ENCODE peak calls at places on chromosomes 16 and 17, in five cellular contexts. B is nucleus accumbens; R is iris pigment epithelial cell; F is PC-9; U is stimulated activated CD8-positive, alpha-beta memory T cell treated with anti-CD3 and anti-CD28 coated beads, Interleukin-2, amount 100 ng/mL, for 48 hours. D is an unnamed sample.

GRCh38 chr16:30922960-30923535 is 324 bp upstream of the FBXL19 start:
- DNase-seq in B (peak), R (peak), F (peak), U (peak), D (peak)

GRCh38 chr17:50957600-50958575 is 91.7 kb upstream of the TOB1 start:
- DNase-seq in B (no peak), R (no peak), F (no peak), U (no peak), D (no peak)

GRCh38 chr16:35741546-35741945 is 2282.1 kb downstream of the TP53TG3F start:
- DNase-seq in B (no peak), R (no peak), F (no peak), U (no peak), D (no peak)

GRCh38 chr16:64705443-64705842 is 416.4 kb downstream of the CDH11 start:
- DNase-seq in B (no peak), R (no peak), F (no peak), U (no peak), D (no peak)

GRCh38 chr16:12535535-12536411 is 267.9 kb downstream of the CPPED1 start:
- DNase-seq in B (no peak), R (peak), F (no peak), U (peak), D (no peak)

GRCh38 chr16:76970087-76970744 is 220.8 kb upstream of the MON1B start:
- DNase-seq in B (no peak), R (peak), F (peak), U (no peak), D (no peak)

GRCh38 chr17:35784895-35785294 is 10.5 kb downstream of the MMP28 start:
- DNase-seq in B (no peak), R (no peak), F (peak), U (no peak), D (no peak)

GRCh38 chr17:1475321-1475854 is 17.1 kb downstream of the MYO1C start:
- DNase-seq in B (no peak), R (no peak), F (no peak), U (no peak), D (no peak)

GRCh38 chr16:67241008-67241900 is 6.0 kb downstream of the FHOD1 start:
- DNase-seq in B (no peak), R (peak), F (peak), U (no peak), D (peak)